ENCODE peak calls at places on chromosomes 7 and 10, in seven cellular contexts. One of them, this sample, is unnamed.

GRCh38 chr10:112223725-112224124 is 40.2 kb upstream of the GPAM start:
- DNase-seq in cardiac muscle cell: no peak
- DNase-seq in GM04504: no peak
- DNase-seq in left lung: no peak
- DNase-seq in EL: no peak
- DNase-seq in NCI-H460: no peak
- DNase-seq in GM04503: no peak
- DNase-seq in this sample: no peak

GRCh38 chr7:46071076-46071475 is 150.0 kb upstream of the IGFBP3 start:
- DNase-seq in left lung: no peak
- DNase-seq in NCI-H460: no peak
- DNase-seq in cardiac muscle cell: peak; percentile 79
- DNase-seq in GM04503: no peak
- DNase-seq in GM04504: no peak
- DNase-seq in EL: no peak
- DNase-seq in this sample: no peak

GRCh38 chr7:47885309-47886000 is 62.8 kb downstream of the PKD1L1 start:
- DNase-seq in GM04504: no peak
- DNase-seq in GM04503: no peak
- DNase-seq in left lung: no peak
- DNase-seq in NCI-H460: no peak
- DNase-seq in EL: no peak
- DNase-seq in cardiac muscle cell: no peak
- DNase-seq in this sample: no peak

GRCh38 chr10:71045188-71045841 is 156.9 kb upstream of the PCBD1 start:
- DNase-seq in GM04503: no peak
- DNase-seq in cardiac muscle cell: no peak
- DNase-seq in left lung: no peak
- DNase-seq in GM04504: no peak
- DNase-seq in NCI-H460: no peak
- DNase-seq in EL: no peak
- DNase-seq in this sample: no peak

GRCh38 chr7:157736341-157736740 is 399.5 kb downstream of the DNAJB6 start:
- DNase-seq in EL: no peak
- DNase-seq in NCI-H460: no peak
- DNase-seq in left lung: no peak
- DNase-seq in GM04504: no peak
- DNase-seq in cardiac muscle cell: no peak
- DNase-seq in GM04503: no peak
- DNase-seq in this sample: no peak

GRCh38 chr10:127886371-127887051 is 6.2 kb downstream of the CLRN3 start:
- DNase-seq in left lung: no peak
- DNase-seq in NCI-H460: no peak
- DNase-seq in cardiac muscle cell: no peak
- DNase-seq in GM04503: no peak
- DNase-seq in EL: no peak
- DNase-seq in GM04504: no peak
- DNase-seq in this sample: no peak

GRCh38 chr10:128130051-128130450 is 3.8 kb upstream of the MKI67 start:
- DNase-seq in cardiac muscle cell: peak; percentile 32
- DNase-seq in GM04503: peak; percentile 50
- DNase-seq in NCI-H460: peak; percentile 54
- DNase-seq in EL: no peak
- DNase-seq in GM04504: no peak
- DNase-seq in left lung: no peak
- DNase-seq in this sample: no peak

GRCh38 chr7:71206183-71206582 is 74.2 kb downstream of the GALNT17 start:
- DNase-seq in NCI-H460: no peak
- DNase-seq in GM04504: no peak
- DNase-seq in cardiac muscle cell: no peak
- DNase-seq in GM04503: no peak
- DNase-seq in EL: no peak
- DNase-seq in left lung: no peak
- DNase-seq in this sample: no peak

GRCh38 chr7:108165726-108166125 is 35.6 kb upstream of the LAMB4 start:
- DNase-seq in GM04503: no peak
- DNase-seq in GM04504: no peak
- DNase-seq in left lung: no peak
- DNase-seq in cardiac muscle cell: peak; percentile 39
- DNase-seq in EL: no peak
- DNase-seq in NCI-H460: no peak
- DNase-seq in this sample: no peak

GRCh38 chr10:73183882-73184281 is 16.0 kb downstream of the FAM149B1 start:
- DNase-seq in GM04503: no peak
- DNase-seq in NCI-H460: no peak
- DNase-seq in GM04504: no peak
- DNase-seq in EL: peak; percentile 64
- DNase-seq in cardiac muscle cell: peak; percentile 68
- DNase-seq in left lung: no peak
- DNase-seq in this sample: no peak

GRCh38 chr10:122056431-122057094 is 67.6 kb downstream of the TACC2 start:
- DNase-seq in GM04504: no peak
- DNase-seq in left lung: peak; percentile 43
- DNase-seq in EL: no peak
- DNase-seq in GM04503: no peak
- DNase-seq in NCI-H460: no peak
- DNase-seq in cardiac muscle cell: no peak
- DNase-seq in this sample: no peak

GRCh38 chr7:66265566-66265965 is 60.4 kb downstream of the TPST1 start:
- DNase-seq in NCI-H460: peak; percentile 15
- DNase-seq in GM04504: no peak
- DNase-seq in cardiac muscle cell: peak; percentile 43
- DNase-seq in EL: peak; percentile 25
- DNase-seq in left lung: no peak
- DNase-seq in GM04503: no peak
- DNase-seq in this sample: no peak

GRCh38 chr10:63164045-63164722 is 31.1 kb downstream of the NRBF2 start:
- DNase-seq in EL: no peak
- DNase-seq in GM04504: no peak
- DNase-seq in GM04503: no peak
- DNase-seq in NCI-H460: no peak
- DNase-seq in left lung: no peak
- DNase-seq in cardiac muscle cell: peak; percentile 62
- DNase-seq in this sample: no peak

GRCh38 chr7:121202834-121203233 is 126.0 kb upstream of the WNT16 start:
- DNase-seq in GM04503: no peak
- DNase-seq in EL: no peak
- DNase-seq in cardiac muscle cell: no peak
- DNase-seq in left lung: no peak
- DNase-seq in NCI-H460: no peak
- DNase-seq in GM04504: no peak
- DNase-seq in this sample: no peak

GRCh38 chr7:2031496-2031895 is 201.2 kb downstream of the MAD1L1 start:
- DNase-seq in GM04503: no peak
- DNase-seq in NCI-H460: no peak
- DNase-seq in cardiac muscle cell: no peak
- DNase-seq in GM04504: no peak
- DNase-seq in left lung: peak; percentile 16
- DNase-seq in EL: no peak
- DNase-seq in this sample: no peak

GRCh38 chr10:70918851-70919530 is 30.6 kb upstream of the PCBD1 start:
- DNase-seq in GM04504: no peak
- DNase-seq in GM04503: no peak
- DNase-seq in cardiac muscle cell: no peak
- DNase-seq in left lung: no peak
- DNase-seq in EL: no peak
- DNase-seq in NCI-H460: no peak
- DNase-seq in this sample: no peak

GRCh38 chr10:22652988-22653431 is 61.4 kb downstream of the PIP4K2A start:
- DNase-seq in GM04504: no peak
- DNase-seq in EL: no peak
- DNase-seq in cardiac muscle cell: no peak
- DNase-seq in NCI-H460: no peak
- DNase-seq in left lung: no peak
- DNase-seq in GM04503: no peak
- DNase-seq in this sample: no peak

GRCh38 chr7:16026253-16027020 is 340.0 kb upstream of the MEOX2 start:
- DNase-seq in cardiac muscle cell: peak; percentile 78
- DNase-seq in EL: peak; percentile 69
- DNase-seq in left lung: no peak
- DNase-seq in GM04503: no peak
- DNase-seq in GM04504: no peak
- DNase-seq in NCI-H460: no peak
- DNase-seq in this sample: no peak

GRCh38 chr7:95867309-95867708 is 95.0 kb downstream of the DYNC1I1 start:
- DNase-seq in NCI-H460: no peak
- DNase-seq in cardiac muscle cell: no peak
- DNase-seq in left lung: no peak
- DNase-seq in GM04503: no peak
- DNase-seq in EL: no peak
- DNase-seq in GM04504: no peak
- DNase-seq in this sample: peak; percentile 62

GRCh38 chr10:7300327-7300726 is 110.5 kb downstream of the SFMBT2 start:
- DNase-seq in left lung: no peak
- DNase-seq in EL: no peak
- DNase-seq in NCI-H460: peak; percentile 56
- DNase-seq in GM04503: no peak
- DNase-seq in cardiac muscle cell: peak; percentile 9
- DNase-seq in GM04504: peak; percentile 10
- DNase-seq in this sample: no peak

GRCh38 chr10:42367532-42368230 is 270.7 kb downstream of the ZNF33B start:
- DNase-seq in NCI-H460: no peak
- DNase-seq in GM04503: no peak
- DNase-seq in cardiac muscle cell: peak; percentile 88
- DNase-seq in EL: peak; percentile 91
- DNase-seq in GM04504: peak; percentile 27
- DNase-seq in left lung: peak; percentile 86
- DNase-seq in this sample: no peak

GRCh38 chr10:73926152-73926764 is 15.3 kb downstream of the PLAU start:
- DNase-seq in GM04503: no peak
- DNase-seq in cardiac muscle cell: no peak
- DNase-seq in EL: no peak
- DNase-seq in left lung: peak; percentile 44
- DNase-seq in NCI-H460: no peak
- DNase-seq in GM04504: no peak
- DNase-seq in this sample: no peak

GRCh38 chr10:7908541-7909210 is 90.4 kb downstream of the TAF3 start:
- DNase-seq in cardiac muscle cell: no peak
- DNase-seq in GM04503: no peak
- DNase-seq in EL: no peak
- DNase-seq in NCI-H460: no peak
- DNase-seq in left lung: no peak
- DNase-seq in GM04504: no peak
- DNase-seq in this sample: no peak

GRCh38 chr7:12638851-12639467 is 48.5 kb upstream of the ARL4A start:
- DNase-seq in NCI-H460: peak; percentile 49
- DNase-seq in GM04504: peak; percentile 15
- DNase-seq in cardiac muscle cell: peak; percentile 54
- DNase-seq in left lung: no peak
- DNase-seq in EL: peak; percentile 53
- DNase-seq in GM04503: no peak
- DNase-seq in this sample: no peak

GRCh38 chr10:75450654-75451419 is 19.4 kb downstream of the LRMDA start:
- DNase-seq in GM04503: no peak
- DNase-seq in cardiac muscle cell: no peak
- DNase-seq in GM04504: no peak
- DNase-seq in EL: no peak
- DNase-seq in NCI-H460: no peak
- DNase-seq in left lung: no peak
- DNase-seq in this sample: no peak

GRCh38 chr7:101669307-101669706 is 40.2 kb upstream of the MYL10 start:
- DNase-seq in EL: no peak
- DNase-seq in left lung: no peak
- DNase-seq in NCI-H460: no peak
- DNase-seq in GM04504: no peak
- DNase-seq in cardiac muscle cell: no peak
- DNase-seq in GM04503: no peak
- DNase-seq in this sample: no peak

GRCh38 chr7:29609162-29610030 is 45.8 kb downstream of the PRR15 start:
- DNase-seq in cardiac muscle cell: peak; percentile 76
- DNase-seq in left lung: no peak
- DNase-seq in NCI-H460: peak; percentile 48
- DNase-seq in EL: peak; percentile 63
- DNase-seq in GM04503: no peak
- DNase-seq in GM04504: no peak
- DNase-seq in this sample: no peak

This sample was measured in GM06990.